ENCODE peak calls at places on chromosomes 11 and 22, in six cellular contexts. One of them, this sample, is unnamed.

GRCh38 chr11:71543866-71544265 is 4.4 kb upstream of the KRTAP5-9 start:
- DNase-seq in ovary: no peak
- DNase-seq in body of pancreas: no peak
- DNase-seq in neural progenitor cell: no peak
- DNase-seq in DND-41: peak; percentile 11
- DNase-seq in psoas muscle: no peak
- DNase-seq in this sample: no peak

GRCh38 chr22:32206774-32207758 is 2.2 kb upstream of the RFPL2 start:
- DNase-seq in ovary: no peak
- DNase-seq in body of pancreas: no peak
- DNase-seq in neural progenitor cell: peak; percentile 46
- DNase-seq in DND-41: peak; percentile 17
- DNase-seq in psoas muscle: no peak
- DNase-seq in this sample: peak; percentile 60

GRCh38 chr11:33828604-33829429 is 54.5 kb upstream of the FBXO3 start:
- DNase-seq in ovary: no peak
- DNase-seq in body of pancreas: peak; percentile 16
- DNase-seq in neural progenitor cell: peak; percentile 52
- DNase-seq in DND-41: no peak
- DNase-seq in psoas muscle: no peak
- DNase-seq in this sample: no peak

GRCh38 chr11:134034496-134035381 is 34.1 kb upstream of the JAM3 start:
- DNase-seq in ovary: no peak
- DNase-seq in body of pancreas: peak; percentile 84
- DNase-seq in neural progenitor cell: no peak
- DNase-seq in DND-41: peak; percentile 32
- DNase-seq in psoas muscle: no peak
- DNase-seq in this sample: no peak

GRCh38 chr22:46355996-46356471 is 20.5 kb downstream of the TRMU start:
- DNase-seq in ovary: no peak
- DNase-seq in body of pancreas: no peak
- DNase-seq in neural progenitor cell: no peak
- DNase-seq in DND-41: no peak
- DNase-seq in psoas muscle: peak; percentile 52
- DNase-seq in this sample: no peak

GRCh38 chr11:35115688-35116030 is 23.3 kb upstream of the CD44 start:
- DNase-seq in ovary: no peak
- DNase-seq in body of pancreas: no peak
- DNase-seq in neural progenitor cell: no peak
- DNase-seq in DND-41: peak; percentile 67
- DNase-seq in psoas muscle: no peak
- DNase-seq in this sample: no peak

GRCh38 chr11:71363721-71364120 is 84.5 kb downstream of the DHCR7 start:
- DNase-seq in ovary: no peak
- DNase-seq in body of pancreas: no peak
- DNase-seq in neural progenitor cell: no peak
- DNase-seq in DND-41: no peak
- DNase-seq in psoas muscle: no peak
- DNase-seq in this sample: no peak

GRCh38 chr11:33514079-33514690 is 186.4 kb downstream of the C11orf91 start:
- DNase-seq in ovary: no peak
- DNase-seq in body of pancreas: no peak
- DNase-seq in neural progenitor cell: no peak
- DNase-seq in DND-41: no peak
- DNase-seq in psoas muscle: no peak
- DNase-seq in this sample: no peak

GRCh38 chr11:36564376-36565032 is 3.3 kb upstream of the RAG1 start:
- DNase-seq in ovary: peak; percentile 34
- DNase-seq in body of pancreas: peak; percentile 61
- DNase-seq in neural progenitor cell: peak; percentile 78
- DNase-seq in DND-41: peak; percentile 83
- DNase-seq in psoas muscle: no peak
- DNase-seq in this sample: peak; percentile 50

GRCh38 chr11:87083029-87083428 is 45.3 kb downstream of the TMEM135 start:
- DNase-seq in ovary: no peak
- DNase-seq in body of pancreas: no peak
- DNase-seq in neural progenitor cell: peak; percentile 84
- DNase-seq in DND-41: no peak
- DNase-seq in psoas muscle: no peak
- DNase-seq in this sample: no peak

GRCh38 chr11:47854667-47855066 is 6.5 kb upstream of the NUP160 start:
- DNase-seq in ovary: no peak
- DNase-seq in body of pancreas: no peak
- DNase-seq in neural progenitor cell: no peak
- DNase-seq in DND-41: no peak
- DNase-seq in psoas muscle: no peak
- DNase-seq in this sample: no peak

GRCh38 chr22:44828193-44828592 is 75.8 kb downstream of the ARHGAP8 start:
- DNase-seq in ovary: no peak
- DNase-seq in body of pancreas: no peak
- DNase-seq in neural progenitor cell: peak; percentile 60
- DNase-seq in DND-41: peak; percentile 19
- DNase-seq in psoas muscle: no peak
- DNase-seq in this sample: no peak

GRCh38 chr11:114258696-114259095 is 37.5 kb upstream of the NNMT start:
- DNase-seq in ovary: no peak
- DNase-seq in body of pancreas: no peak
- DNase-seq in neural progenitor cell: no peak
- DNase-seq in DND-41: no peak
- DNase-seq in psoas muscle: peak; percentile 55
- DNase-seq in this sample: no peak

GRCh38 chr11:118002541-118003019 is 16.4 kb downstream of the IL10RA start:
- DNase-seq in ovary: peak; percentile 22
- DNase-seq in body of pancreas: no peak
- DNase-seq in neural progenitor cell: peak; percentile 86
- DNase-seq in DND-41: no peak
- DNase-seq in psoas muscle: no peak
- DNase-seq in this sample: no peak

GRCh38 chr11:61334434-61335354 is 1.7 kb downstream of the TKFC start:
- DNase-seq in ovary: peak; percentile 81
- DNase-seq in body of pancreas: no peak
- DNase-seq in neural progenitor cell: no peak
- DNase-seq in DND-41: no peak
- DNase-seq in psoas muscle: no peak
- DNase-seq in this sample: no peak

DNA sequence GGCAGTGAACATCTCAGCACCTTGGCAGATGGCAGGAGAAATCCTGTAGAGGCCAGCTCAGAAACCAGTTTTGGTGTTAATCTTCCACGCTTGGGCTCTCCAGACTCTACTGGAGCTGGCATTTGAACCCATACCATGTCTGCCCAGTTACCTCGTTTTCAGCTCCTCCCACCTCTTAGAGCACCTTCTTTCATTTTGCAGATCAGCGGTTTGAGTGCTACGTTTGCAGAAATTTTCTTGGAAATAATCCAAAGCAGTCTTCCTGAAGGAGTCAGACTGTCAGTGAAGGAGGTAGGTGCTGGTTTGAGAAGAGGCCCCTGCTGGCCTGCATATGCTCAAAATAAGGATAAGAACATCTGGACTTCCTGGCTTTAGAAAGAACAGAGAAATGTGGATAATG is 13.7 kb downstream of the COA4 start:
- DNase-seq in ovary: no peak
- DNase-seq in body of pancreas: no peak
- DNase-seq in neural progenitor cell: no peak
- DNase-seq in DND-41: no peak
- DNase-seq in psoas muscle: no peak
- DNase-seq in this sample: no peak
- H3K4me1 ChIP-seq in ovary: peaks cover 4% of the 10 kb centered on the region
- H3K4me1 ChIP-seq in body of pancreas: no peaks in the 10 kb centered on the region
- H3K4me1 ChIP-seq in neural progenitor cell: no peaks in the 10 kb centered on the region
- H3K4me1 ChIP-seq in DND-41: no peaks in the 10 kb centered on the region
- H3K4me1 ChIP-seq in psoas muscle: peaks cover 5% of the 10 kb centered on the region
- H3K4me1 ChIP-seq in this sample: no peaks in the 10 kb centered on the region

GRCh38 chr11:43985386-43985752 is 42.9 kb downstream of the C11orf96 start:
- DNase-seq in ovary: no peak
- DNase-seq in body of pancreas: no peak
- DNase-seq in neural progenitor cell: no peak
- DNase-seq in DND-41: no peak
- DNase-seq in psoas muscle: no peak
- DNase-seq in this sample: no peak
- H3K27ac ChIP-seq in ovary: no peak overlapping the region
- H3K27ac ChIP-seq in body of pancreas: no peak overlapping the region
- H3K27ac ChIP-seq in neural progenitor cell: no peak overlapping the region
- H3K27ac ChIP-seq in DND-41: no peak overlapping the region
- H3K27ac ChIP-seq in psoas muscle: no peak overlapping the region
- H3K27ac ChIP-seq in this sample: no peak overlapping the region

DNA sequence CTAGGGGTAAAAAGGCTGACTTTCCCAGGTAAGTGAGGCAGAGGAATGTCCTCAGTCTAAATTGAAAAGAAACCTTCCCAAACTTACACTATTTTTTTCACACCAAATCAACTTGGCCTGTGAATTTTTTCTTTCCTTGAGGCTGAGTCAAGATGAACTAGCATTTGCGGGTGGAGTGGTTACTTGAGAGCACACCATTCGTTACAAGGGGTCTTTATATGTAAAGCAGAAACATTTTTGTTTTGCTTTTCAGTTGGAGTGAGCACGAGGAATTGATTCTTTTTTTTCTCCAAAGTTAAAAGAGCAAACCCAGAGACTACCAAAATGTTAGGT is 36.4 kb downstream of the MAML2 start:
- DNase-seq in ovary: no peak
- DNase-seq in body of pancreas: no peak
- DNase-seq in neural progenitor cell: no peak
- DNase-seq in DND-41: no peak
- DNase-seq in psoas muscle: no peak
- DNase-seq in this sample: no peak
- H3K4me3 ChIP-seq in ovary: no peak overlapping the region
- H3K4me3 ChIP-seq in body of pancreas: no peak overlapping the region
- H3K4me3 ChIP-seq in neural progenitor cell: peak overlapping the region; percentile 13
- H3K4me3 ChIP-seq in DND-41: no peak overlapping the region
- H3K4me3 ChIP-seq in psoas muscle: peak overlapping the region; percentile 41
- H3K4me3 ChIP-seq in this sample: no peak overlapping the region

GRCh38 chr11:19268901-19269300 is 28.2 kb upstream of the E2F8 start:
- DNase-seq in ovary: no peak
- DNase-seq in body of pancreas: no peak
- DNase-seq in neural progenitor cell: no peak
- DNase-seq in DND-41: no peak
- DNase-seq in psoas muscle: no peak
- DNase-seq in this sample: no peak
- H3K4me1 ChIP-seq in ovary: no peaks in the 10 kb centered on the region
- H3K4me1 ChIP-seq in body of pancreas: no peaks in the 10 kb centered on the region
- H3K4me1 ChIP-seq in neural progenitor cell: peaks cover 3% of the 10 kb centered on the region
- H3K4me1 ChIP-seq in DND-41: no peaks in the 10 kb centered on the region
- H3K4me1 ChIP-seq in psoas muscle: no peaks in the 10 kb centered on the region
- H3K4me1 ChIP-seq in this sample: no peaks in the 10 kb centered on the region

GRCh38 chr22:36874731-36875130 is 13.9 kb downstream of the NCF4 start:
- DNase-seq in ovary: no peak
- DNase-seq in body of pancreas: no peak
- DNase-seq in neural progenitor cell: no peak
- DNase-seq in DND-41: no peak
- DNase-seq in psoas muscle: no peak
- DNase-seq in this sample: no peak

GRCh38 chr22:36875741-36876140 is 14.9 kb downstream of the NCF4 start:
- DNase-seq in ovary: no peak
- DNase-seq in body of pancreas: no peak
- DNase-seq in neural progenitor cell: no peak
- DNase-seq in DND-41: no peak
- DNase-seq in psoas muscle: no peak
- DNase-seq in this sample: no peak

GRCh38 chr22:36872866-36873498 is 12.2 kb downstream of the NCF4 start:
- DNase-seq in ovary: no peak
- DNase-seq in body of pancreas: no peak
- DNase-seq in neural progenitor cell: no peak
- DNase-seq in DND-41: no peak
- DNase-seq in psoas muscle: no peak
- DNase-seq in this sample: no peak

GRCh38 chr22:36873614-36874308 is 13.0 kb downstream of the NCF4 start:
- DNase-seq in ovary: no peak
- DNase-seq in body of pancreas: peak; percentile 40
- DNase-seq in neural progenitor cell: peak; percentile 35
- DNase-seq in DND-41: no peak
- DNase-seq in psoas muscle: no peak
- DNase-seq in this sample: peak; percentile 81

DNA sequence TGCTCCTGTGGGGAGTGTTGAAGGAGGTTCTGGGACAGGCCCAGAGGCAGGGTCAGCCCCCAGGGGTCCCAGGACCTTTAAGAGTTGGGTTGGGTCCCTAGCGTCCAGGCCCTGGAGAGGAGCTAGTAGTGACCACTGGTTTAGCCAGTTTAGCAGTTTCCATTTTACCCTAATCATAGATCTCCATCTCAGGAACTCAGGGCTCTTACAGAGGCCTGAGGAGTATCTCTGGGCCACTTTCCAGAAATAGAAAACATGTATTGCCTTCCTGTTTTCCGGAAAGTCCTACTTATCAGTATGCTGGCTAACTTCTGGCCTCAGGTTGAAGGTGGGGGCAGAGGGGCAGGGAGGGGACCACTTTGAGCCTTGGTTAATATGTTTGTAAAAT is 13.5 kb downstream of the NCF4 start:
- DNase-seq in ovary: no peak
- DNase-seq in body of pancreas: no peak
- DNase-seq in neural progenitor cell: no peak
- DNase-seq in DND-41: no peak
- DNase-seq in psoas muscle: no peak
- DNase-seq in this sample: no peak
- H3K27ac ChIP-seq in ovary: no peak overlapping the region
- H3K27ac ChIP-seq in body of pancreas: no peak overlapping the region
- H3K27ac ChIP-seq in neural progenitor cell: no peak overlapping the region
- H3K27ac ChIP-seq in DND-41: no peak overlapping the region
- H3K27ac ChIP-seq in psoas muscle: no peak overlapping the region
- H3K27ac ChIP-seq in this sample: peak overlapping the region; percentile 72

GRCh38 chr22:50479686-50480085 is 1.7 kb upstream of the ADM2 start:
- DNase-seq in ovary: no peak
- DNase-seq in body of pancreas: no peak
- DNase-seq in neural progenitor cell: no peak
- DNase-seq in DND-41: no peak
- DNase-seq in psoas muscle: no peak
- DNase-seq in this sample: no peak

GRCh38 chr22:50483106-50483505 is 1.8 kb downstream of the ADM2 start:
- DNase-seq in ovary: no peak
- DNase-seq in body of pancreas: no peak
- DNase-seq in neural progenitor cell: no peak
- DNase-seq in DND-41: no peak
- DNase-seq in psoas muscle: no peak
- DNase-seq in this sample: no peak

GRCh38 chr22:50482107-50483074 is 1.0 kb downstream of the ADM2 start:
- DNase-seq in ovary: no peak
- DNase-seq in body of pancreas: no peak
- DNase-seq in neural progenitor cell: no peak
- DNase-seq in DND-41: no peak
- DNase-seq in psoas muscle: no peak
- DNase-seq in this sample: no peak

GRCh38 chr22:50481440-50482106 is at the start of gene ADM2:
- DNase-seq in ovary: no peak
- DNase-seq in body of pancreas: peak; percentile 59
- DNase-seq in neural progenitor cell: peak; percentile 81
- DNase-seq in DND-41: no peak
- DNase-seq in psoas muscle: no peak
- DNase-seq in this sample: peak; percentile 40

DNA sequence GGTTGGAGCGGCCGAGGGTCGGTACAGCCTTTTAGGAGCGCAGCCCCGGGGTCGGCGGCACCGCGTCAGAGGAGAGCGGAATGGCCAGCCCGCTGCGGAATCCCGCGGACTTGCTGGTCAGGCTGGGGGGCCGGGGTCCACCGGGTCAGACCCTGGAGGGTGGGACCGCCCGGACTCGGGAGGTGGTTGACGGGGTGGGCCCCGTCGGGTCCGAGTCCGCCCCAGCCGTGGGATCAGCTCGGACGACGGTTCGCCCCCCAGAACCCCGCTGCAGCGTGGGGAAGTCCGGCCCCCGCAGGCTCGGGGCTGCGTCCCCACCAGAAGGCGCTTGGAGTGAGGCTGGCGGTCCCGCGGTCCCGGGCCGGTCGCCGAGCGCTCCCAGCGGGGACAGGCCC is 301 bp upstream of the ADM2 start:
- DNase-seq in ovary: no peak
- DNase-seq in body of pancreas: no peak
- DNase-seq in neural progenitor cell: peak; percentile 51
- DNase-seq in DND-41: no peak
- DNase-seq in psoas muscle: no peak
- DNase-seq in this sample: no peak
- H3K4me3 ChIP-seq in ovary: peak overlapping the region; percentile 19
- H3K4me3 ChIP-seq in body of pancreas: peak overlapping the region; percentile 39
- H3K4me3 ChIP-seq in neural progenitor cell: peak overlapping the region; percentile 53
- H3K4me3 ChIP-seq in DND-41: no peak overlapping the region
- H3K4me3 ChIP-seq in psoas muscle: peak overlapping the region; percentile 56
- H3K4me3 ChIP-seq in this sample: peak overlapping the region; percentile 42